ENCODE peak calls at places on chromosome 12, in eight cellular contexts. R, K, S, Q, A, T, F and D are unnamed samples.

GRCh38 chr12:6691473-6691872 is 2.3 kb upstream of the ZNF384 start:
- DNase-seq in R (no peak), K (no peak), S (no peak), Q (no peak), A (no peak), T (peak), F (no peak), D (no peak)

GRCh38 chr12:89453579-89453978 is 71.0 kb downstream of the GALNT4 start:
- DNase-seq in R (peak), K (no peak), S (no peak), Q (no peak), A (no peak), T (peak), F (no peak), D (no peak)

GRCh38 chr12:52798671-52799497 is 3.0 kb upstream of the KRT3 start:
- DNase-seq in R (peak), K (peak), S (no peak), Q (no peak), A (peak), T (peak), F (peak), D (peak)

GRCh38 chr12:106267535-106267934 is 19.7 kb upstream of the CKAP4 start:
- DNase-seq in R (no peak), K (no peak), S (no peak), Q (no peak), A (no peak), T (no peak), F (no peak), D (no peak)

GRCh38 chr12:59548930-59549329 is 46.9 kb upstream of the SLC16A7 start:
- DNase-seq in R (no peak), K (no peak), S (no peak), Q (no peak), A (no peak), T (no peak), F (no peak), D (no peak)

GRCh38 chr12:24198936-24199644 is 249.6 kb upstream of the SOX5 start:
- DNase-seq in R (peak), K (no peak), S (no peak), Q (no peak), A (no peak), T (no peak), F (no peak), D (no peak)

GRCh38 chr12:111430418-111431353 is 25.0 kb downstream of the SH2B3 start:
- DNase-seq in R (no peak), K (no peak), S (no peak), Q (peak), A (no peak), T (no peak), F (no peak), D (no peak)

GRCh38 chr12:93571360-93571853 is 1.1 kb upstream of the SOCS2 start:
- DNase-seq in R (peak), K (no peak), S (peak), Q (peak), A (peak), T (peak), F (peak), D (peak)

GRCh38 chr12:19695244-19696098 is 256.2 kb downstream of the AEBP2 start:
- DNase-seq in R (peak), K (no peak), S (no peak), Q (no peak), A (no peak), T (peak), F (no peak), D (no peak)

GRCh38 chr12:123120452-123121166 is 30.3 kb downstream of the PITPNM2 start:
- DNase-seq in R (no peak), K (no peak), S (no peak), Q (no peak), A (no peak), T (no peak), F (no peak), D (no peak)